ENCODE peak calls at places on chromosomes 16 and 17, in seven cellular contexts. V is A549, E is HepG2, C is IMR-90, M is GM12878, O is H1, T is K562. X is an unnamed sample.
A peak's percentile ranks its signal among the peaks of the same experiment; 100 is the strongest.

GRCh38 chr16:66898933-66899309 is 18.6 kb downstream of the PDP2 start:
- DNase-seq in V (no peak), E (no peak), C (no peak), M (no peak), O (no peak), T (no peak), X (no peak)

GRCh38 chr17:77651983-77652382 is 306.5 kb upstream of the TNRC6C start:
- DNase-seq in V (no peak), E (no peak), C (no peak), M (no peak), O (no peak), T (no peak), X (no peak)

GRCh38 chr17:66466933-66467367 is 164.5 kb downstream of the PRKCA start:
- DNase-seq in V (peak; percentile 97), E (peak; percentile 92), C (peak; percentile 100), M (no peak), O (no peak), T (peak; percentile 40), X (peak; percentile 92)

GRCh38 chr17:49717371-49717841 is 9.6 kb upstream of the SLC35B1 start:
- DNase-seq in V (no peak), E (no peak), C (no peak), M (no peak), O (no peak), T (no peak), X (no peak)

GRCh38 chr17:82219753-82220709 is 7.4 kb upstream of the CCDC57 start:
- DNase-seq in V (no peak), E (no peak), C (no peak), M (no peak), O (no peak), T (no peak), X (no peak)

GRCh38 chr17:79073706-79074088 is 927 bp upstream of the ENGASE start:
- DNase-seq in V (no peak), E (peak; percentile 66), C (no peak), M (no peak), O (no peak), T (no peak), X (no peak)

GRCh38 chr16:83779881-83780280 is 27.9 kb upstream of the HSBP1 start:
- DNase-seq in V (no peak), E (no peak), C (peak; percentile 59), M (no peak), O (no peak), T (no peak), X (no peak)

GRCh38 chr17:2174471-2175293 is 119.8 kb downstream of the HIC1 start:
- DNase-seq in V (peak; percentile 62), E (peak; percentile 94), C (peak; percentile 99), M (no peak), O (no peak), T (no peak), X (no peak)

GRCh38 chr16:49513040-49513439 is 139.4 kb downstream of the C16orf78 start:
- DNase-seq in V (peak; percentile 23), E (no peak), C (no peak), M (no peak), O (no peak), T (peak; percentile 61), X (no peak)

GRCh38 chr16:23148513-23149266 is 562 bp downstream of the USP31 start:
- DNase-seq in V (peak; percentile 59), E (peak; percentile 76), C (peak; percentile 22), M (no peak), O (peak; percentile 71), T (peak; percentile 68), X (no peak)

GRCh38 chr16:2460391-2460713 is 443 bp downstream of the TEDC2 start:
- DNase-seq in V (no peak), E (no peak), C (no peak), M (no peak), O (no peak), T (no peak), X (no peak)

GRCh38 chr16:31113420-31114124 is 3.9 kb upstream of the KAT8 start:
- DNase-seq in V (no peak), E (peak; percentile 57), C (no peak), M (no peak), O (no peak), T (no peak), X (no peak)

GRCh38 chr16:89815639-89816348 is 653 bp downstream of the FANCA start:
- DNase-seq in V (peak; percentile 38), E (no peak), C (no peak), M (no peak), O (peak; percentile 49), T (no peak), X (no peak)

GRCh38 chr16:24700549-24701392 is 28.7 kb upstream of the TNRC6A start:
- DNase-seq in V (peak; percentile 94), E (peak; percentile 60), C (peak; percentile 98), M (no peak), O (no peak), T (peak; percentile 22), X (peak; percentile 89)

GRCh38 chr16:47571711-47572110 is 110.6 kb downstream of the PHKB start:
- DNase-seq in V (no peak), E (no peak), C (no peak), M (no peak), O (no peak), T (no peak), X (no peak)

DNA sequence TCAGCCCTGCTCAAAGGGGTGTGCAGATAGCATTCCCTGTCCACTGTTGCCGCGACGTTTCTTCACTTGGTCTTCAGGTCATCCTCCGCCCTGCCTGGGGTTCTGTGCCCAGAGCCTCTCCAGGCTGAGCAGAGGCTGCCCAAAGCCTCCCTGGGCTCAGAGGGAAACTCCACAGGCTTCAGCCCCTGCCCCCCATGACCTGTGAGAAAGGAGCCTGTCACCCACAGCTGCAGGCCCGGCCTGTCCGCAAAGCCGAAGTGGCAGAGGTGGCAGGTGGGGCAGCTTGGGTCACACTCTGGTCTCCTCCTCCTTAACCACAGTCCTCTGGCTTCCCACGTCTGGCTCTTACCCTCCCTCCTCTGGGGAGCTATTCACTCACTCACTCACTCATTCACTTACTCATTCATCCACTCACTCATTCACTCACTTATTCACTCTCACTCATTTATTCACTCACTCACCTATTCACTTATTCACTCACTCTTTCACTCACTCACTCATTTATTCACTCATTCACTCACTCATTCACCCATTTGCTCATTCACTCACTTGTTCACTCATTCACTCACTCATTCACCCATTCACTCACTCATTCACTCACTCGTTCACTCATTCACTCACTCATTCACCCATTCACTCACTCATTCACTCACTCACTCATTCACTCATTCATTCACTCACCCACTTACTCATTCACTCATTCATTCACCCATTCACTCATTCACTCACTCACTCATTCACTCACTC is 7.1 kb upstream of the CPSF4L start:
- DNase-seq in V (no peak), E (no peak), C (no peak), M (no peak), O (no peak), T (no peak), X (no peak)
- TF ChIP-seq CEBPB in V (no peak), E (no peak), C (no peak), M (no peak), O (no peak), T (no peak), X (no peak)

GRCh38 chr17:38425744-38426143 is 2.5 kb upstream of the ARHGAP23 start:
- DNase-seq in V (no peak), E (no peak), C (no peak), M (no peak), O (no peak), T (no peak), X (no peak)
- TF ChIP-seq CEBPB in V (no peak), E (no peak), C (no peak), M (no peak), O (no peak), T (no peak), X (no peak)

GRCh38 chr17:8290043-8290442 is 1.6 kb downstream of the RANGRF start:
- DNase-seq in V (no peak), E (no peak), C (peak; percentile 34), M (no peak), O (no peak), T (no peak), X (no peak)
- TF ChIP-seq CEBPB in V (no peak), E (no peak), C (no peak), M (no peak), O (no peak), T (no peak), X (no peak)

GRCh38 chr17:75755990-75756389 is 9.0 kb downstream of the GALK1 start:
- DNase-seq in V (no peak), E (no peak), C (no peak), M (no peak), O (peak; percentile 46), T (no peak), X (no peak)

GRCh38 chr17:75756451-75757085 is 8.4 kb downstream of the GALK1 start:
- DNase-seq in V (no peak), E (no peak), C (no peak), M (no peak), O (peak; percentile 44), T (no peak), X (no peak)

GRCh38 chr17:75753514-75754377 is 11.2 kb downstream of the GALK1 start:
- DNase-seq in V (no peak), E (peak; percentile 67), C (peak; percentile 56), M (no peak), O (peak; percentile 90), T (peak; percentile 95), X (no peak)

GRCh38 chr17:75754378-75755204 is 10.4 kb downstream of the GALK1 start:
- DNase-seq in V (no peak), E (peak; percentile 72), C (no peak), M (no peak), O (peak; percentile 46), T (peak; percentile 70), X (no peak)

DNA sequence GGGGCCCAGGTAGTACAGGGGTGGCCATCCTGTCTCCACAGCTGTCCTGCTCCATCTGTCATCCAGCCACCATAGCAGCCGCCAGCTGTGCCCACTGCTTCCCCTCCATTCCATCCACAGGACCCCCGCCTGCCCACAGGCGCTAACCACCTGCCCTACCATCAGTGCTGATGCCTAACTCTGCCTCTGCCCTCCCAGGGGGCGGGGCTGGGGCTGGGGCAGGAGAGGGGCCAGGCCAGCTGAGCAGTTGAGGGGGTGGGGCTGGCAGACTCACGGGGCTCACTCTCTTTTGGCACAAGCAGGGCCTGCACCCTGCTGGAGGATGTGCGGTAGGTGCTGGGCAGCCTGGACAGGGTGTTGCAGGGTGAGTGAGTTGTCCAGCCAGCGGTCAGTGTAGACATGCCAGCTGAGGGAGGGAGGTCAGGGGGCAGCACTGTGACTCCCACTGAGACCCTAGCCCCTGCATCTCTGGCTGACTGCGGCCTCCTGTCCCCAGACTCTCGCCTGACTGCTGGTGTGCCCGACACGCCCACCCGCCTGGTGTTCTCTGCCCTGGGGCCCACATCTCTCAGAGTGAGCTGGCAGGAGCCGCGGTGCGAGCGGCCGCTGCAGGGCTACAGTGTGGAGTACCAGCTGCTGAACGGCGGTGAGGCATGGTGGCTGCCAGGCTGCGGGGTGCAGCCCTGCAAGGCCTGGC is 9.6 kb downstream of the GALK1 start:
- DNase-seq in V (peak; percentile 49), E (no peak), C (no peak), M (no peak), O (peak; percentile 53), T (no peak), X (no peak)
- TF ChIP-seq CEBPB in V (no peak), E (no peak), C (no peak), M (no peak), O (no peak), T (no peak), X (no peak)